ENCODE peak calls at places on chromosomes 6 and 20, in five cellular contexts. G, F, Z, P and U are unnamed samples.

GRCh38 chr20:37276494-37277252 is 12.8 kb upstream of the MANBAL start:
- DNase-seq in G (no peak), F (no peak), Z (peak), P (no peak), U (peak)

GRCh38 chr6:104573372-104573771 is 286.3 kb downstream of the HACE1 start:
- DNase-seq in G (no peak), F (no peak), Z (no peak), P (no peak), U (no peak)

GRCh38 chr6:35427851-35428321 is 24.3 kb upstream of the FANCE start:
- DNase-seq in G (no peak), F (no peak), Z (no peak), P (no peak), U (no peak)

GRCh38 chr6:84426002-84426705 is 198.7 kb upstream of the CEP162 start:
- DNase-seq in G (peak), F (no peak), Z (no peak), P (no peak), U (no peak)

GRCh38 chr6:158496700-158497099 is 63.2 kb upstream of the TMEM181 start:
- DNase-seq in G (peak), F (no peak), Z (no peak), P (no peak), U (no peak)

GRCh38 chr6:50831216-50831615 is 12.5 kb downstream of the TFAP2B start:
- DNase-seq in G (peak), F (no peak), Z (no peak), P (no peak), U (no peak)

GRCh38 chr6:34771727-34772126 is 14.4 kb downstream of the SNRPC start:
- DNase-seq in G (no peak), F (no peak), Z (peak), P (no peak), U (no peak)

GRCh38 chr6:12001004-12001705 is 11.0 kb upstream of the HIVEP1 start:
- DNase-seq in G (no peak), F (no peak), Z (no peak), P (no peak), U (no peak)

GRCh38 chr6:29141606-29142005 is 29.1 kb upstream of the OR2J2 start:
- DNase-seq in G (no peak), F (no peak), Z (no peak), P (no peak), U (no peak)

GRCh38 chr20:63087236-63087871 is 80.6 kb upstream of the BHLHE23 start:
- DNase-seq in G (no peak), F (no peak), Z (no peak), P (no peak), U (no peak)

GRCh38 chr6:8658391-8658790 is 223.0 kb upstream of the SLC35B3 start:
- DNase-seq in G (no peak), F (no peak), Z (no peak), P (no peak), U (no peak)

GRCh38 chr6:83696674-83697073 is 12.2 kb downstream of the SNAP91 start:
- DNase-seq in G (no peak), F (no peak), Z (no peak), P (no peak), U (no peak)

GRCh38 chr6:47235964-47236760 is 73.5 kb downstream of the TNFRSF21 start:
- DNase-seq in G (no peak), F (no peak), Z (no peak), P (no peak), U (peak)

GRCh38 chr20:36836591-36837329 is 39.2 kb upstream of the TLDC2 start:
- DNase-seq in G (peak), F (no peak), Z (no peak), P (peak), U (peak)

GRCh38 chr6:82331031-82331773 is 32.4 kb upstream of the TPBG start:
- DNase-seq in G (peak), F (no peak), Z (peak), P (no peak), U (no peak)

GRCh38 chr6:31836676-31837611 is 9.4 kb downstream of the HSPA1B start:
- DNase-seq in G (no peak), F (no peak), Z (peak), P (no peak), U (no peak)

GRCh38 chr20:59082981-59083380 is 40.4 kb upstream of the PRELID3B start:
- DNase-seq in G (no peak), F (no peak), Z (peak), P (no peak), U (no peak)

GRCh38 chr6:68778356-68779020 is 143.4 kb downstream of the ADGRB3 start:
- DNase-seq in G (peak), F (no peak), Z (no peak), P (no peak), U (no peak)

GRCh38 chr20:10286356-10286755 is 67.7 kb downstream of the SNAP25 start:
- DNase-seq in G (no peak), F (no peak), Z (no peak), P (no peak), U (no peak)

GRCh38 chr6:43947860-43948259 is 177.8 kb downstream of the VEGFA start:
- DNase-seq in G (no peak), F (no peak), Z (no peak), P (no peak), U (no peak)

GRCh38 chr6:116447052-116447451 is 14.1 kb upstream of the CALHM6 start:
- DNase-seq in G (no peak), F (no peak), Z (no peak), P (no peak), U (no peak)

GRCh38 chr6:112332274-112332673 is 14.9 kb upstream of the RFPL4B start:
- DNase-seq in G (no peak), F (no peak), Z (no peak), P (no peak), U (no peak)